ENCODE peak calls at places on chromosome 14, in ten cellular contexts. P is adrenal gland; N is astrocyte; C is psoas muscle; R is testis; Q is CD8-positive, alpha-beta T cell; D is MM.1S; U is uterus; Y is brain microvascular endothelial cell; W is K562. X is an unnamed sample.
A peak's percentile ranks its signal among the peaks of the same experiment; 100 is the strongest.

GRCh38 chr14:51643137-51643536 is 8.6 kb upstream of the FRMD6 start:
- DNase-seq in P (no peak), N (peak; percentile 89), C (no peak), R (no peak), Q (no peak), D (no peak), U (no peak), Y (peak; percentile 77), W (no peak), X (no peak)

GRCh38 chr14:103052407-103052806 is 4.9 kb downstream of the CDC42BPB start:
- DNase-seq in P (no peak), N (no peak), C (no peak), R (no peak), Q (no peak), D (no peak), U (no peak), Y (no peak), W (no peak), X (no peak)

GRCh38 chr14:20001863-20002262 is at the start of gene OR4Q2:
- DNase-seq in P (no peak), N (no peak), C (no peak), R (no peak), Q (no peak), D (no peak), U (no peak), Y (no peak), W (no peak), X (no peak)

GRCh38 chr14:63287661-63288483 is 30.9 kb downstream of the GPHB5 start:
- DNase-seq in P (no peak), N (no peak), C (no peak), R (no peak), Q (no peak), D (no peak), U (no peak), Y (no peak), W (no peak), X (no peak)

GRCh38 chr14:35213869-35214387 is 78.3 kb upstream of the PSMA6 start:
- DNase-seq in P (no peak), N (peak; percentile 55), C (no peak), R (no peak), Q (no peak), D (no peak), U (no peak), Y (no peak), W (no peak), X (no peak)

GRCh38 chr14:67963960-67964359 is 144.4 kb downstream of the RAD51B start:
- DNase-seq in P (no peak), N (no peak), C (no peak), R (no peak), Q (no peak), D (no peak), U (no peak), Y (no peak), W (no peak), X (no peak)

GRCh38 chr14:103679351-103679750 is 35.9 kb downstream of the XRCC3 start:
- DNase-seq in P (peak; percentile 54), N (peak; percentile 10), C (no peak), R (peak; percentile 62), Q (no peak), D (no peak), U (no peak), Y (peak; percentile 17), W (no peak), X (no peak)

GRCh38 chr14:95294834-95295599 is 24.7 kb downstream of the CLMN start:
- DNase-seq in P (no peak), N (peak; percentile 29), C (no peak), R (no peak), Q (no peak), D (no peak), U (no peak), Y (peak; percentile 32), W (no peak), X (no peak)

GRCh38 chr14:93952829-93953228 is 23.5 kb downstream of the ASB2 start:
- DNase-seq in P (no peak), N (no peak), C (no peak), R (no peak), Q (no peak), D (no peak), U (no peak), Y (no peak), W (no peak), X (no peak)

GRCh38 chr14:93950948-93951668 is 24.0 kb downstream of the FAM181A start:
- DNase-seq in P (no peak), N (no peak), C (no peak), R (no peak), Q (no peak), D (no peak), U (no peak), Y (no peak), W (no peak), X (no peak)

GRCh38 chr14:93953263-93953662 is 23.1 kb downstream of the ASB2 start:
- DNase-seq in P (no peak), N (no peak), C (no peak), R (no peak), Q (no peak), D (no peak), U (no peak), Y (no peak), W (no peak), X (no peak)

GRCh38 chr14:93953739-93954515 is 22.4 kb downstream of the ASB2 start:
- DNase-seq in P (no peak), N (no peak), C (no peak), R (no peak), Q (no peak), D (no peak), U (no peak), Y (no peak), W (no peak), X (no peak)

GRCh38 chr14:93951798-93952540 is 24.4 kb downstream of the ASB2 start:
- DNase-seq in P (no peak), N (peak; percentile 13), C (no peak), R (no peak), Q (no peak), D (no peak), U (no peak), Y (no peak), W (no peak), X (no peak)
- H3K27ac ChIP-seq in P (no peak overlapping the region), N (no peak overlapping the region), C (peak overlapping the region; percentile 98), R (no peak overlapping the region), Q (no peak overlapping the region), D (no peak overlapping the region), U (no peak overlapping the region), Y (no peak overlapping the region), W (no peak overlapping the region), X (no peak overlapping the region)

DNA sequence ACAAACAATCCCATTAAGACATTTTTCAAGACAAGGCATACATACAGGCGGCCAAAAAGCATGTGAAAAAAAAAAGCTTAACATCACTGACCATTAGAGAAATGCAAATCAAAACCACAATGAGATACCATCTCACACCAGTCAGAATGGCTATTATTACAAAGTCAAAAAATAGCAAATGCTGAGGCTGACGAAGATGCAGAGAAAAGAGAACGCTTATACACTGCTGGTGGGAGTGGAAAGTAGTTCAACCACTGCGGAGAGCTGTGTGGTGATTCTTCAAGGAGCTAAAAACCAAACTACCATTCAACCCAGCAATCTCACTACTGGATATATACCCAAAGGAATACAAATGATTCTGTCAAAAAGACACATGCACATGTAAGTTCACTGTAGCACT is 216.7 kb downstream of the FOXG1 start:
- DNase-seq in P (no peak), N (no peak), C (no peak), R (no peak), Q (no peak), D (peak; percentile 7), U (no peak), Y (no peak), W (no peak), X (no peak)
- H3K27ac ChIP-seq in P (no peak overlapping the region), N (no peak overlapping the region), C (no peak overlapping the region), R (no peak overlapping the region), Q (no peak overlapping the region), D (no peak overlapping the region), U (no peak overlapping the region), Y (no peak overlapping the region), W (no peak overlapping the region), X (no peak overlapping the region)

GRCh38 chr14:90398841-90399540 is 2.2 kb downstream of the CALM1 start:
- DNase-seq in P (no peak), N (no peak), C (no peak), R (no peak), Q (no peak), D (no peak), U (no peak), Y (no peak), W (no peak), X (no peak)
- H3K27ac ChIP-seq in P (peak overlapping the region; percentile 80), N (peak overlapping the region; percentile 9), C (peak overlapping the region; percentile 92), R (peak overlapping the region; percentile 79), Q (peak overlapping the region; percentile 89), D (peak overlapping the region; percentile 40), U (peak overlapping the region; percentile 90), Y (no peak overlapping the region), W (no peak overlapping the region), X (peak overlapping the region; percentile 87)

GRCh38 chr14:43778956-43779639 is 728.0 kb downstream of the FSCB start:
- DNase-seq in P (no peak), N (no peak), C (no peak), R (no peak), Q (no peak), D (no peak), U (no peak), Y (no peak), W (no peak), X (no peak)

GRCh38 chr14:43778607-43778955 is 728.5 kb downstream of the FSCB start:
- DNase-seq in P (no peak), N (no peak), C (no peak), R (no peak), Q (no peak), D (no peak), U (no peak), Y (no peak), W (no peak), X (no peak)
- H3K27ac ChIP-seq in P (no peak overlapping the region), N (no peak overlapping the region), C (no peak overlapping the region), R (no peak overlapping the region), Q (no peak overlapping the region), D (no peak overlapping the region), U (no peak overlapping the region), Y (no peak overlapping the region), W (no peak overlapping the region), X (no peak overlapping the region)

DNA sequence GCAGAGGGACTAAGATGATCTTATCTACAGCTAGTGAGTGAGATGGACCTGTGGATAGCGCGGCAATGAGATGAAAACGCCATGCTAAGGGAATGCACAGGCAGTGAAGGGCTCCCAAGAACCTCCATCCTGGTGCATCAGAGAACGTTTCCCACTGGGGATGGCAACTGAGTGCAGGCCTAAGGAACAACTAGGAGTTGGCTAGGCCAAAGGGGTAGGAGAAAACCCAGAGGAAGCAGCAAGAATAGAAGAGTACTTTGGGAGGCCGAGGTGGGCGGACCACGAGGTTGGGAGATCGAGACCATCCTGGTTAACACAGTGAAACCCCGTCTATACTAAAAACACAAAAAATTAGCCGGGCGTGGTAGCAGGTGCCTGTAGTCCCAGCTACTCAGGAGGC is 24.6 kb upstream of the BATF start:
- DNase-seq in P (no peak), N (no peak), C (no peak), R (no peak), Q (no peak), D (no peak), U (no peak), Y (no peak), W (no peak), X (no peak)
- H3K27ac ChIP-seq in P (no peak overlapping the region), N (no peak overlapping the region), C (no peak overlapping the region), R (no peak overlapping the region), Q (no peak overlapping the region), D (no peak overlapping the region), U (no peak overlapping the region), Y (no peak overlapping the region), W (no peak overlapping the region), X (no peak overlapping the region)

X was measured in right atrium auricular region.